ENCODE peak calls at places on chromosomes 5 and 9, in six cellular contexts. C, D, G, V, J and Z are unnamed samples.

GRCh38 chr9:89676281-89676680 is 71.5 kb downstream of the GADD45G start:
- DNase-seq in V (no peak), C (no peak), D (peak; percentile 77), G (no peak), J (peak; percentile 37), Z (no peak)

GRCh38 chr5:154273028-154273617 is 82.6 kb downstream of the GALNT10 start:
- DNase-seq in V (no peak), G (peak; percentile 43), J (no peak), C (no peak), D (peak; percentile 52), Z (no peak)

GRCh38 chr9:107316795-107317661 is 33.9 kb downstream of the RAD23B start:
- DNase-seq in D (no peak), V (no peak), J (no peak), C (no peak), G (no peak), Z (no peak)

GRCh38 chr9:134135343-134136116 is at the start of gene WDR5:
- DNase-seq in D (peak; percentile 93), C (peak; percentile 99), V (peak; percentile 81), J (peak; percentile 46), G (peak; percentile 86), Z (peak; percentile 56)

GRCh38 chr5:34791761-34792244 is 47.2 kb upstream of the TTC23L start:
- DNase-seq in D (no peak), G (peak; percentile 55), C (no peak), V (no peak), J (no peak), Z (no peak)

GRCh38 chr9:21974542-21975409 is 19.4 kb downstream of the CDKN2A start:
- DNase-seq in D (no peak), G (peak; percentile 76), C (peak; percentile 74), V (no peak), J (peak; percentile 89), Z (peak; percentile 88)

GRCh38 chr5:178274826-178275537 is 42.4 kb upstream of the PHYKPL start:
- DNase-seq in V (no peak), G (no peak), D (no peak), C (no peak), J (no peak), Z (no peak)

GRCh38 chr9:107711528-107711927 is 222.0 kb upstream of the KLF4 start:
- DNase-seq in D (peak; percentile 89), J (peak; percentile 67), G (peak; percentile 80), V (no peak), C (no peak), Z (no peak)

GRCh38 chr5:98205691-98206461 is 567.6 kb upstream of the RGMB start:
- DNase-seq in D (no peak), C (no peak), V (no peak), J (no peak), G (peak; percentile 26), Z (no peak)

GRCh38 chr5:68352166-68352565 is 136.6 kb downstream of the PIK3R1 start:
- DNase-seq in D (no peak), G (no peak), C (no peak), J (no peak), V (no peak), Z (no peak)

GRCh38 chr5:96809898-96810297 is 2.2 kb upstream of the ERAP1 start:
- DNase-seq in C (no peak), D (no peak), V (no peak), J (no peak), G (no peak), Z (no peak)

GRCh38 chr9:115444941-115445340 is 327.0 kb upstream of the TNC start:
- DNase-seq in G (no peak), J (no peak), D (no peak), V (no peak), C (no peak), Z (no peak)

GRCh38 chr9:17134843-17135577 is at the start of gene CNTLN:
- DNase-seq in G (peak; percentile 89), D (peak; percentile 93), C (peak; percentile 89), J (peak; percentile 62), V (peak; percentile 75), Z (peak; percentile 75)

GRCh38 chr5:92353107-92354030 is 970.3 kb upstream of the ARRDC3 start:
- DNase-seq in V (no peak), G (peak; percentile 75), D (no peak), C (no peak), J (no peak), Z (peak; percentile 2)

GRCh38 chr9:134623408-134624066 is 18.1 kb upstream of the COL5A1 start:
- DNase-seq in D (no peak), J (no peak), V (no peak), G (no peak), C (no peak), Z (no peak)

GRCh38 chr9:114124138-114124537 is 25.0 kb upstream of the KIF12 start:
- DNase-seq in C (no peak), G (no peak), V (no peak), J (no peak), D (no peak), Z (no peak)

GRCh38 chr9:12817702-12818101 is 42.9 kb downstream of the LURAP1L start:
- DNase-seq in D (peak; percentile 82), G (peak; percentile 63), J (no peak), V (no peak), C (no peak), Z (peak; percentile 39)

GRCh38 chr5:162068412-162068811 is 839 bp downstream of the GABRG2 start:
- DNase-seq in C (peak; percentile 22), V (no peak), G (no peak), D (no peak), J (no peak), Z (no peak)

GRCh38 chr5:131171276-131171815 is 602 bp downstream of the LYRM7 start:
- DNase-seq in C (peak; percentile 13), G (no peak), V (no peak), J (no peak), D (peak; percentile 51), Z (no peak)

GRCh38 chr5:96852769-96853168 is 23.5 kb upstream of the ERAP2 start:
- DNase-seq in D (no peak), V (no peak), C (no peak), J (no peak), G (peak; percentile 40), Z (no peak)

GRCh38 chr9:21854594-21854993 is 52.2 kb downstream of the MTAP start:
- DNase-seq in D (peak; percentile 27), C (no peak), V (no peak), G (peak; percentile 65), J (no peak), Z (no peak)

GRCh38 chr5:42876375-42876844 is 64.7 kb upstream of the SELENOP start:
- DNase-seq in C (no peak), G (no peak), D (no peak), J (no peak), V (no peak), Z (no peak)

GRCh38 chr5:172223901-172224873 is 30.2 kb downstream of the EFCAB9 start:
- DNase-seq in V (no peak), D (no peak), C (no peak), G (no peak), J (no peak), Z (no peak)

GRCh38 chr5:141359790-141360426 is at the start of gene PCDHGB2:
- DNase-seq in C (peak; percentile 14), G (peak; percentile 33), J (no peak), V (no peak), D (no peak), Z (no peak)

GRCh38 chr5:60597570-60597969 is 102.4 kb downstream of the DEPDC1B start:
- DNase-seq in G (peak; percentile 28), V (no peak), C (no peak), J (no peak), D (no peak), Z (no peak)

GRCh38 chr5:82538339-82539034 is 260.3 kb upstream of the RPS23 start:
- DNase-seq in V (no peak), C (no peak), D (no peak), J (no peak), G (peak; percentile 38), Z (no peak)

GRCh38 chr5:180821538-180821937 is 18.9 kb upstream of the MGAT1 start:
- DNase-seq in D (no peak), V (no peak), J (no peak), C (no peak), G (no peak), Z (no peak)

GRCh38 chr9:6197330-6197729 is 18.3 kb upstream of the IL33 start:
- DNase-seq in D (no peak), J (no peak), G (no peak), C (peak; percentile 28), V (no peak), Z (no peak)

GRCh38 chr9:93308676-93309075 is 124.7 kb downstream of the WNK2 start:
- DNase-seq in J (no peak), V (no peak), D (no peak), G (no peak), C (no peak), Z (no peak)

GRCh38 chr5:108728566-108729305 is 19.0 kb upstream of the FER start:
- DNase-seq in J (no peak), C (no peak), D (no peak), V (no peak), G (no peak), Z (no peak)

GRCh38 chr9:70798018-70798417 is 323.4 kb downstream of the TRPM3 start:
- DNase-seq in C (no peak), V (no peak), J (no peak), D (no peak), G (no peak), Z (no peak)

GRCh38 chr9:79246170-79246569 is 325.6 kb upstream of the TLE4 start:
- DNase-seq in C (no peak), G (no peak), V (no peak), J (no peak), D (no peak), Z (no peak)

GRCh38 chr5:112870976-112871375 is 9.9 kb downstream of the SRP19 start:
- DNase-seq in V (no peak), J (no peak), D (no peak), G (no peak), C (no peak), Z (no peak)

GRCh38 chr5:104429911-104430310 is 867.3 kb upstream of the NUDT12 start:
- DNase-seq in V (no peak), D (no peak), G (no peak), C (no peak), J (no peak), Z (no peak)

GRCh38 chr9:73577867-73578266 is 426.2 kb downstream of the ANXA1 start:
- DNase-seq in C (peak; percentile 10), J (no peak), G (peak; percentile 78), V (no peak), D (no peak), Z (no peak)

GRCh38 chr5:102561894-102562760 is 63.3 kb upstream of the SLCO6A1 start:
- DNase-seq in D (peak; percentile 11), C (peak; percentile 53), J (no peak), V (no peak), G (peak; percentile 19), Z (no peak)